ENCODE peak calls at places on chromosomes 6 and 20, in ten cellular contexts. D is MCF 10A, K is neural crest cell, R is AG04449, B is Peyer's patch, T is fibroblast of pulmonary artery, P is B cell, E is tibial artery, F is GM06990, S is left lung. O is an unnamed sample.

GRCh38 chr20:55095745-55096450 is 620.5 kb downstream of the DOK5 start:
- DNase-seq in D (no peak), E (no peak), T (no peak), R (no peak), K (no peak), B (no peak), F (no peak), P (no peak), S (no peak), O (peak)

GRCh38 chr6:127102299-127102698 is 16.2 kb upstream of the RSPO3 start:
- DNase-seq in T (peak), D (peak), R (peak), S (no peak), B (no peak), K (no peak), P (no peak), F (no peak), E (peak), O (no peak)

GRCh38 chr6:25111782-25112181 is 167.4 kb upstream of the CARMIL1 start:
- DNase-seq in E (no peak), R (no peak), B (no peak), P (no peak), K (no peak), D (no peak), F (no peak), S (no peak), T (no peak), O (no peak)

GRCh38 chr6:157056275-157056674 is 267.0 kb downstream of the TMEM242 start:
- DNase-seq in F (peak), S (no peak), R (no peak), P (no peak), D (no peak), K (no peak), B (no peak), E (no peak), T (no peak), O (no peak)

GRCh38 chr6:44608175-44608574 is 220.7 kb downstream of the CDC5L start:
- DNase-seq in K (no peak), D (no peak), T (no peak), R (no peak), E (no peak), B (no peak), S (no peak), F (no peak), P (no peak), O (no peak)

GRCh38 chr6:46029602-46030001 is 13.9 kb upstream of the CLIC5 start:
- DNase-seq in T (no peak), K (no peak), F (no peak), S (no peak), R (no peak), P (no peak), D (no peak), B (no peak), E (no peak), O (no peak)

GRCh38 chr6:93419304-93420162 is at the start of gene EPHA7:
- DNase-seq in K (peak), R (no peak), B (peak), D (no peak), P (peak), F (peak), T (peak), E (peak), S (peak), O (peak)

GRCh38 chr6:70145178-70145577 is 157.7 kb downstream of the COL9A1 start:
- DNase-seq in R (no peak), T (no peak), S (no peak), D (no peak), K (no peak), E (no peak), B (no peak), F (no peak), P (no peak), O (no peak)

GRCh38 chr6:24749292-24749691 is 25.4 kb upstream of the GMNN start:
- DNase-seq in S (no peak), T (no peak), F (no peak), E (no peak), K (no peak), D (no peak), P (no peak), B (no peak), R (no peak), O (no peak)

GRCh38 chr6:14447240-14447639 is 329.7 kb downstream of the CD83 start:
- DNase-seq in S (no peak), R (no peak), E (no peak), K (no peak), T (no peak), F (no peak), P (no peak), D (no peak), B (no peak), O (no peak)

DNA sequence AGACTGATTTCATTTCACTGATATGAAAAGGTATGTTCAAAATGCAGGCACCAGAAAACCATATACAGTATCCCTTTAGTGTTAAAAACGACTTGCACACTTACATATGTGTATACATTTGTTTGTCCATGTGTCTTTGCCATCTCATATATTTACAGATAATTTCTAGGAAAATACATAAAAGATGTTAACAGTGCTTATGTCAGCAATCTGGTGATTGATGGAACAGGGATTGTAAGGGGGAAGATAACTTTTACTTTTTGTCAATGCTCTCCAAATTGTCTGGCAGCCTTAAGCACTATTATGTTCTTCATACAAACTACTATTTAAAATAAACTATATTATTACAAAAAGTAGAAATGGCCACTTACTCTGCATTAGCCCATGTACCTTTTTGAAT is 238.5 kb upstream of the DEFB112 start:
- DNase-seq in R (no peak), K (no peak), F (no peak), E (no peak), T (no peak), P (no peak), B (no peak), S (no peak), D (no peak), O (no peak)
- TF ChIP-seq CTCF in R (no peak), K (no peak), F (no peak), E (no peak), T (no peak), P (no peak), B (no peak), S (no peak), D (no peak), O (no peak)

DNA sequence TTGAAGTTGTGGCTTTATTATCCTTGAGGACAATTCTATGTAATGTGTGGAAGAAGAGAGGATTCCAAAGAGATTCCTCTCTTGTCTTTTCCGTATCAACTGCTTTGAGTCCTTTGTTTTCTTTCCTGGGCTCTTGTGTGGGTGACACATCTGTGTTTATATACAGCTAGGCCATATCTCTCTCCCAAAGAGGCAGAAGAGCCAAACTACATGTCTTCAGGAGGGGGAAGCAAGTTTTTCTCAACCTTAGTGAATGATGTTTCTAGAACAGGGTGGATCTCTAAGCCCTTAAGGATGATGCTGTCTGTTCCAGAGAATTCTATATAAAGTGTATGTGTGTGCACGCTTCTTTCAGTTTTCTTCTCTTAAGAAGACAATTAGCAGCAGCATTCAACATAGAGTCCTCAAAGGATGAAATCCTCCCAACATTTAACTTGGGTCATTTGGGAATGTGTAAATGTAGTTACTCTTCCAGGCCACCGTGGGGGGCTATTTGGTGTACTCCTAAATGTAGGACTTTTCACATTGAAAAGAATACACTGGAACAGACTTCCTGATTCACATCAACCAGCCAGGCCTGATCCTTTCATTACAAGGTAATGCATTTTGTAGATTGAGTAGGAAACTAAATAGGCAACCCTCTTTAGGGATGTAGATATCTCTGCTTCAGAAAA is 92.8 kb upstream of the EEF1E1 start:
- DNase-seq in K (no peak), S (no peak), F (no peak), T (no peak), P (no peak), E (no peak), D (no peak), B (no peak), R (no peak), O (no peak)
- TF ChIP-seq CTCF in K (peak), S (no peak), F (peak), T (no peak), P (no peak), E (no peak), D (peak), B (no peak), R (no peak), O (no peak)

GRCh38 chr6:152954443-152954842 is 28.4 kb downstream of the FBXO5 start:
- DNase-seq in E (no peak), P (no peak), S (no peak), D (no peak), R (no peak), T (no peak), F (no peak), B (no peak), K (no peak), O (no peak)

GRCh38 chr6:152948150-152948768 is 34.6 kb downstream of the FBXO5 start:
- DNase-seq in B (no peak), R (no peak), S (no peak), K (peak), T (peak), P (peak), F (no peak), D (peak), E (no peak), O (peak)

GRCh38 chr6:152952045-152952444 is 30.8 kb downstream of the FBXO5 start:
- DNase-seq in B (no peak), S (no peak), T (peak), D (peak), F (no peak), E (no peak), K (no peak), R (no peak), P (no peak), O (no peak)

GRCh38 chr6:152950240-152950639 is 32.6 kb downstream of the FBXO5 start:
- DNase-seq in E (no peak), F (no peak), P (no peak), B (no peak), R (no peak), D (no peak), K (no peak), T (no peak), S (no peak), O (no peak)

DNA sequence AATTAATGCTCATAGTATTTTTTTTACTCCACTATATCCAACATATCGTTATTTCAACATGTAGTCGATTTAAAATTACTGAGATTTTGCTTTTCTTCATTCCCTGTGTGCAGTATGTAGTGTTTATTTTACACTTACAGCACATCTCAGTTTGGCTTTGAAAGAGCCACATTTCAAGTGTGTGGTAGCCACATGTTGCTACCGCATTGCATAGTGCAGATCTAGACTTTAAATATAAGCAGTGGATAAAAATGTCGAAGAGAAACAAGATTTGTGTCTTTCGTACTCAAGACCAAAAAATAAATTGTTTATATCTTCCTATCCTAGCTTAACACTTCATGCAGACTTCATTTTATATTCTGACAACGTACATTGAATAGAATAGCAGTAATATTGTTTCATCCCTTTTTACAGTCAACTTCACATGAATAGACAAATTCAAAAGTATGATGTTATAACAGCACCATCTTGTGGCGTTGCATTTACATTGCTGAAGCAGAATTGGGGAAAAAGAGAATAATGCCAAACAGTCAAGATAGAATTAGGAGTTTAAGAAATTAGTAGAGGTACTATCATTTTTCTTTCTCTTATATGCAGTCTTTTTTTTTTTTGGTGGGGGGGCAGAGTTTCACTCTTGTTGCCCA is 29.9 kb downstream of the FBXO5 start:
- DNase-seq in K (no peak), T (peak), F (no peak), B (no peak), R (no peak), P (no peak), E (no peak), D (peak), S (no peak), O (peak)
- TF ChIP-seq CTCF in K (peak), T (peak), F (peak), B (peak), R (peak), P (peak), E (peak), D (peak), S (peak), O (peak)

GRCh38 chr6:138382498-138383265 is 5.0 kb downstream of the SMIM28 start:
- DNase-seq in T (no peak), F (no peak), E (no peak), S (no peak), B (no peak), R (no peak), P (no peak), D (no peak), K (no peak), O (no peak)

GRCh38 chr6:138387577-138388368 is 10.1 kb downstream of the SMIM28 start:
- DNase-seq in T (no peak), B (no peak), P (no peak), S (no peak), E (no peak), D (no peak), F (no peak), R (no peak), K (no peak), O (no peak)

GRCh38 chr6:138389551-138389950 is 11.8 kb downstream of the SMIM28 start:
- DNase-seq in R (no peak), E (no peak), K (no peak), F (no peak), S (no peak), T (no peak), B (no peak), P (no peak), D (no peak), O (no peak)

GRCh38 chr6:138383776-138384175 is 6.1 kb downstream of the SMIM28 start:
- DNase-seq in B (no peak), K (no peak), S (no peak), T (no peak), F (no peak), R (no peak), P (no peak), D (no peak), E (no peak), O (no peak)

DNA sequence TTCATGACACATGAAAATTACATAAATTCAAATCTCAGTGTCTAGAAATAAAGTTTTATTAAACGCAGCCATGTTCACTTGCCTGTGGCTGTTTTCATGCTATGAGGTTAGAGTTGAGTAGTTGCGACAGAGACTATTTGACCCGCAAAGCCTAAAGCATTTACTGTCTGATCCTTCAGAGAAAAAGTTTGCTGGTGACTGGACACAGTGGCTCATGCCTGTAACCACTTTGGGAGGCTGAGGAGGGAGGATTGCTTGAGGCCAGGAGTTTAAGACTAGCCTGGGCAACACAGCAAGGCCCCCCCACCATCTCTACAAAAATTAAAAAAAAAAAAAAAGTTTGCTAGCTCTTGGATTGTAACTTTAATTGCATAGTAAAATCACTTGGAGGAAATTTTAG is 9.2 kb downstream of the SMIM28 start:
- DNase-seq in P (no peak), E (no peak), R (no peak), K (no peak), F (no peak), T (no peak), B (no peak), S (no peak), D (no peak), O (no peak)
- TF ChIP-seq CTCF in P (no peak), E (no peak), R (no peak), K (no peak), F (no peak), T (no peak), B (no peak), S (no peak), D (no peak), O (no peak)

O was measured in MM.1S.